ENCODE peak calls at places on chromosomes 4 and X, in six cellular contexts. One of them, this sample, is unnamed.

GRCh38 chr4:78688385-78688784 is 87.8 kb upstream of the BMP2K start:
- DNase-seq in heart left ventricle: no peak
- DNase-seq in nephron progenitor cell: no peak
- DNase-seq in tibial nerve: no peak
- DNase-seq in MCF 10A: peak
- DNase-seq in GM20000: no peak
- DNase-seq in this sample: no peak

GRCh38 chr4:153257151-153257620 is 52.9 kb downstream of the TRIM2 start:
- DNase-seq in MCF 10A: no peak
- DNase-seq in tibial nerve: no peak
- DNase-seq in nephron progenitor cell: peak
- DNase-seq in heart left ventricle: peak
- DNase-seq in GM20000: peak
- DNase-seq in this sample: peak

GRCh38 chr4:156137971-156138581 is 184.4 kb upstream of the CTSO start:
- DNase-seq in tibial nerve: no peak
- DNase-seq in heart left ventricle: no peak
- DNase-seq in nephron progenitor cell: no peak
- DNase-seq in MCF 10A: no peak
- DNase-seq in GM20000: no peak
- DNase-seq in this sample: no peak

GRCh38 chr4:180418819-180419531 is 1824.2 kb upstream of the TENM3 start:
- DNase-seq in heart left ventricle: no peak
- DNase-seq in MCF 10A: no peak
- DNase-seq in nephron progenitor cell: no peak
- DNase-seq in tibial nerve: no peak
- DNase-seq in GM20000: no peak
- DNase-seq in this sample: no peak

GRCh38 chrX:43969504-43970501 is 3.4 kb downstream of the NDP start:
- DNase-seq in nephron progenitor cell: no peak
- DNase-seq in GM20000: no peak
- DNase-seq in tibial nerve: no peak
- DNase-seq in MCF 10A: peak
- DNase-seq in heart left ventricle: no peak
- DNase-seq in this sample: no peak

GRCh38 chr4:142091085-142091513 is 454.7 kb downstream of the IL15 start:
- DNase-seq in GM20000: no peak
- DNase-seq in nephron progenitor cell: no peak
- DNase-seq in tibial nerve: peak
- DNase-seq in MCF 10A: peak
- DNase-seq in heart left ventricle: peak
- DNase-seq in this sample: no peak

GRCh38 chr4:22500128-22500611 is 15.7 kb downstream of the ADGRA3 start:
- DNase-seq in GM20000: no peak
- DNase-seq in nephron progenitor cell: no peak
- DNase-seq in heart left ventricle: no peak
- DNase-seq in MCF 10A: peak
- DNase-seq in tibial nerve: no peak
- DNase-seq in this sample: no peak

GRCh38 chr4:1993169-1993516 is 15.6 kb downstream of the NELFA start:
- DNase-seq in MCF 10A: no peak
- DNase-seq in tibial nerve: no peak
- DNase-seq in nephron progenitor cell: no peak
- DNase-seq in heart left ventricle: no peak
- DNase-seq in GM20000: no peak
- DNase-seq in this sample: no peak

GRCh38 chrX:139058831-139059495 is 347.4 kb upstream of the FGF13 start:
- DNase-seq in nephron progenitor cell: no peak
- DNase-seq in heart left ventricle: no peak
- DNase-seq in tibial nerve: no peak
- DNase-seq in MCF 10A: peak
- DNase-seq in GM20000: no peak
- DNase-seq in this sample: no peak

GRCh38 chr4:94575652-94576051 is 123.9 kb downstream of the PDLIM5 start:
- DNase-seq in MCF 10A: no peak
- DNase-seq in tibial nerve: no peak
- DNase-seq in nephron progenitor cell: peak
- DNase-seq in GM20000: no peak
- DNase-seq in heart left ventricle: no peak
- DNase-seq in this sample: no peak

GRCh38 chr4:129604632-129605031 is 508.7 kb downstream of the C4orf33 start:
- DNase-seq in nephron progenitor cell: no peak
- DNase-seq in GM20000: no peak
- DNase-seq in tibial nerve: no peak
- DNase-seq in MCF 10A: no peak
- DNase-seq in heart left ventricle: no peak
- DNase-seq in this sample: no peak

GRCh38 chr4:3200423-3201090 is 48.4 kb upstream of the MSANTD1 start:
- DNase-seq in MCF 10A: no peak
- DNase-seq in nephron progenitor cell: no peak
- DNase-seq in GM20000: no peak
- DNase-seq in tibial nerve: no peak
- DNase-seq in heart left ventricle: no peak
- DNase-seq in this sample: no peak

GRCh38 chr4:3293410-3294391 is 880 bp downstream of the RGS12 start:
- DNase-seq in GM20000: no peak
- DNase-seq in MCF 10A: no peak
- DNase-seq in nephron progenitor cell: peak
- DNase-seq in heart left ventricle: no peak
- DNase-seq in tibial nerve: no peak
- DNase-seq in this sample: peak

DNA sequence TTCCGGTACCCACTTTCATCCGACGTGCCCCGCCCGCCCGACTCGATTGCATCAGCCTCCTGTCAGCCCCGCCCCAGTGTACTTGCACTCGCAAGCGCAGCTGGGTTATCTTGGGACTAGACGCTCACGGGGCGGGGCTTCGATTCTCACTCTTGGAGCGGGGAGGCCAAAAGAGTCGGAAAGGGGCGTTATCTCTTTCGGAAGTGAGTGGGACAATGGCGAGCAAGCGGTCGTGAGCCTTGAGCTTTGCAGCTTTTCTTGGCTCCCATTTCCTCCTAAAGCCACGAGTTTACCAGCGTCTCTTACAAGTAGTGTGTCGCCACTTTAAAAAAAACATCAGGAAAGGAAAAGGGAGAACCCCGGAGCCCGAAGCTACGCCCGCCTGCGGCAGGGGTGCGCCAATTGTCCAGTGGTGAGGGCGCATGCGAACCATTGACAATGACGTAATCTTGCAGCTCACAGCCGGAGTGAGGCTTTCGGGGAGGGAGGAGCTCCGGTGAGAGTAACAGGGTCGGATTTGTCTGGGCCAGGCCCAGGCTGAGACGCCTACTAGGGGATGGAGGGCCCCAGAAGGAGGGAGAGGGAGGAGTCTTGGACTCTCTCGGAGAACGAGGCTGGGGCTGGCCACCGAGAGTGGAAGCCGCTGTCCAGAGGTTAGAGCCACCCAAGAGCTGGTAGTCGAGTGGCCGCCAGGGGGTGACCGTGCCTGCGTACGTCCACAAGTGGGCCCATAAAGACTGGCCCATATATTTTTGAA is 109.5 kb downstream of the GNL3L start:
- DNase-seq in nephron progenitor cell: peak
- DNase-seq in GM20000: peak
- DNase-seq in heart left ventricle: peak
- DNase-seq in tibial nerve: peak
- DNase-seq in MCF 10A: peak
- DNase-seq in this sample: peak
- TF ChIP-seq CTCF in nephron progenitor cell: peak
- TF ChIP-seq CTCF in GM20000: peak
- TF ChIP-seq CTCF in heart left ventricle: peak
- TF ChIP-seq CTCF in tibial nerve: peak
- TF ChIP-seq CTCF in MCF 10A: peak
- TF ChIP-seq CTCF in this sample: peak

DNA sequence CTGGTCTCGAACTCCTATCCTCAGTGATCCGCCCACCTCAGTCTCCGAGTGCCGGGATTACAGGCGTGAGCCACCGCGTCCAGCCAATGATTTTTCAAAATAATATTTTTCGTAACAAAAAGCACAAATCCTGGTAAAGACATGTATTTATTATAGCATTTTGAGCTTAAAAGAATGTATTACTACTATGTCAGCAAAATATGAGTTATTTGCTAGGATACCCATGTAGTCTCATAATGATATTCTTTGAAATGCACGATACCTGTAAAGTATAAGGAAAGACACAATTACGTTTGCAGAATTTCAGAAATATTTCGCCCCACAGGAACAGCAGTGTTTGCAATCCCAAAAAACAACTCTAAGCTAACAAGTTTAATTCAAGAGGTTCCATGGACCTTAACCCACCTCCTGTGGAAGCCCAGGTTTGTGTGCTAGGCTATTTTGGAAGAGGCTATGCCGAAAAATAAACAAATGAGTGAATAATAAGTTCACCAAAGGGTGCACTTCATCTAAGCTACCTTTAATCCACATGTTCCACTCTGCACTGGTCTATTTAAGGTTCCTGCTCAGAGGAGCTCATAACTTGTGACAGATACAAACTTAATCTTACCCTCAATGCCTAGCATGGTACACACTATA is 5.2 kb downstream of the FRYL start:
- DNase-seq in GM20000: no peak
- DNase-seq in MCF 10A: no peak
- DNase-seq in heart left ventricle: no peak
- DNase-seq in tibial nerve: no peak
- DNase-seq in nephron progenitor cell: no peak
- DNase-seq in this sample: no peak
- TF ChIP-seq CTCF in GM20000: no peak
- TF ChIP-seq CTCF in MCF 10A: no peak
- TF ChIP-seq CTCF in heart left ventricle: no peak
- TF ChIP-seq CTCF in tibial nerve: no peak
- TF ChIP-seq CTCF in nephron progenitor cell: no peak
- TF ChIP-seq CTCF in this sample: no peak

DNA sequence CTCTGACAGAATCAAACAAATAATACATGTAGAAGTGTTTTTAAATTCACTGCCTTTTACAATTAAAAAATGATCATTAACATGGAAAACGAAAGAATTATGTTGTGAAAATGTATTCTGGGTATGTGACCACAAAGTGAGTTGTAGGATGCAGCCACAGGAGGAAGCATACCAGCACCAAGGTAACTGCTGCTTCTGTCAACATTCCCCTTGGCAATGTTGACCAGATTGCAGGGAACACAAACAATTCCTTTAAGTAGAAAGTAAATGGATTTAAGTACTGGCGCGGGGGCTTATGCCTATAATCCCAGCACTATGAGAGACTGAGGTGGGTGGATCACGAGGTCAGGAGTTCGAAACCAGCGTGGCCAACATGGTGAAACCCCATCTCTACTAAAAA is 1877.9 kb upstream of the PCDH7 start:
- DNase-seq in GM20000: no peak
- DNase-seq in heart left ventricle: no peak
- DNase-seq in nephron progenitor cell: no peak
- DNase-seq in tibial nerve: no peak
- DNase-seq in MCF 10A: no peak
- DNase-seq in this sample: no peak
- TF ChIP-seq CTCF in GM20000: no peak
- TF ChIP-seq CTCF in heart left ventricle: no peak
- TF ChIP-seq CTCF in nephron progenitor cell: no peak
- TF ChIP-seq CTCF in tibial nerve: no peak
- TF ChIP-seq CTCF in MCF 10A: no peak
- TF ChIP-seq CTCF in this sample: no peak

GRCh38 chrX:84748965-84749656 is 246.9 kb upstream of the HDX start:
- DNase-seq in nephron progenitor cell: no peak
- DNase-seq in GM20000: no peak
- DNase-seq in heart left ventricle: no peak
- DNase-seq in tibial nerve: no peak
- DNase-seq in MCF 10A: no peak
- DNase-seq in this sample: no peak

GRCh38 chrX:84747516-84747915 is 245.3 kb upstream of the HDX start:
- DNase-seq in heart left ventricle: no peak
- DNase-seq in MCF 10A: no peak
- DNase-seq in GM20000: no peak
- DNase-seq in nephron progenitor cell: no peak
- DNase-seq in tibial nerve: no peak
- DNase-seq in this sample: no peak
- TF ChIP-seq CTCF in heart left ventricle: no peak
- TF ChIP-seq CTCF in MCF 10A: no peak
- TF ChIP-seq CTCF in GM20000: no peak
- TF ChIP-seq CTCF in nephron progenitor cell: no peak
- TF ChIP-seq CTCF in tibial nerve: no peak
- TF ChIP-seq CTCF in this sample: no peak